ENCODE peak calls at places on chromosome 21, in five cellular contexts. S is H9, X is IMR-90, T is mesenchymal stem cell, K is H1. C is an unnamed sample.

GRCh38 chr21:41837756-41838297 is 41.3 kb downstream of the PRDM15 start:
- DNase-seq in K (no peak), X (no peak), T (no peak), S (no peak), C (no peak)

GRCh38 chr21:16573581-16573980 is 843.8 kb downstream of the USP25 start:
- DNase-seq in T (peak; percentile 33), K (no peak), S (no peak), X (peak; percentile 76), C (peak; percentile 47)

GRCh38 chr21:15195768-15196167 is 131.0 kb upstream of the NRIP1 start:
- DNase-seq in S (no peak), K (no peak), T (no peak), X (no peak), C (no peak)

GRCh38 chr21:25735221-25735894 is 586 bp downstream of the GABPA start:
- DNase-seq in S (peak; percentile 91), K (peak; percentile 66), T (peak; percentile 95), X (peak; percentile 88), C (peak; percentile 83)

GRCh38 chr21:41865002-41865777 is 14.0 kb downstream of the PRDM15 start:
- DNase-seq in K (no peak), S (no peak), T (no peak), X (no peak), C (peak; percentile 15)

GRCh38 chr21:16532841-16533240 is 803.1 kb downstream of the USP25 start:
- DNase-seq in S (no peak), T (no peak), X (peak; percentile 43), K (no peak), C (no peak)

GRCh38 chr21:20720623-20721022 is 277.6 kb upstream of the NCAM2 start:
- DNase-seq in K (no peak), S (no peak), X (no peak), T (peak; percentile 1), C (no peak)

GRCh38 chr21:46627726-46628125 is 7.7 kb upstream of the PRMT2 start:
- DNase-seq in K (no peak), X (no peak), S (no peak), T (no peak), C (peak; percentile 57)

GRCh38 chr21:15826147-15826780 is 96.5 kb downstream of the USP25 start:
- DNase-seq in S (peak; percentile 36), X (peak; percentile 54), T (peak; percentile 52), K (no peak), C (peak; percentile 87)

GRCh38 chr21:21200103-21200938 is 202.1 kb downstream of the NCAM2 start:
- DNase-seq in T (peak; percentile 96), S (no peak), X (peak; percentile 99), K (no peak), C (peak; percentile 68)

GRCh38 chr21:46227811-46228344 is 696 bp downstream of the LSS start:
- DNase-seq in T (peak; percentile 15), X (no peak), K (no peak), S (no peak), C (peak; percentile 18)

GRCh38 chr21:40176732-40177131 is 309.5 kb downstream of the PCP4 start:
- DNase-seq in T (no peak), S (no peak), K (no peak), X (no peak), C (no peak)

GRCh38 chr21:34865922-34866271 is 183.2 kb downstream of the RUNX1 start:
- DNase-seq in S (peak; percentile 91), K (peak; percentile 87), T (peak; percentile 69), X (no peak), C (peak; percentile 98)

GRCh38 chr21:43889055-43889454 is 24.0 kb downstream of the AGPAT3 start:
- DNase-seq in X (no peak), T (no peak), S (no peak), K (no peak), C (no peak)

GRCh38 chr21:46079357-46080170 is 18.3 kb upstream of the COL6A2 start:
- DNase-seq in X (peak; percentile 96), T (peak; percentile 86), S (peak; percentile 19), K (no peak), C (no peak)

GRCh38 chr21:17797967-17798366 is 21.2 kb downstream of the C21orf91 start:
- DNase-seq in T (no peak), K (no peak), X (no peak), S (no peak), C (no peak)

GRCh38 chr21:46237474-46237873 is 8.9 kb upstream of the LSS start:
- DNase-seq in X (no peak), S (no peak), T (no peak), K (no peak), C (no peak)

GRCh38 chr21:16072692-16073091 is 342.9 kb downstream of the USP25 start:
- DNase-seq in X (peak; percentile 93), S (no peak), K (no peak), T (no peak), C (no peak)

GRCh38 chr21:20641251-20641650 is 357.0 kb upstream of the NCAM2 start:
- DNase-seq in K (no peak), X (no peak), S (no peak), T (no peak), C (no peak)

DNA sequence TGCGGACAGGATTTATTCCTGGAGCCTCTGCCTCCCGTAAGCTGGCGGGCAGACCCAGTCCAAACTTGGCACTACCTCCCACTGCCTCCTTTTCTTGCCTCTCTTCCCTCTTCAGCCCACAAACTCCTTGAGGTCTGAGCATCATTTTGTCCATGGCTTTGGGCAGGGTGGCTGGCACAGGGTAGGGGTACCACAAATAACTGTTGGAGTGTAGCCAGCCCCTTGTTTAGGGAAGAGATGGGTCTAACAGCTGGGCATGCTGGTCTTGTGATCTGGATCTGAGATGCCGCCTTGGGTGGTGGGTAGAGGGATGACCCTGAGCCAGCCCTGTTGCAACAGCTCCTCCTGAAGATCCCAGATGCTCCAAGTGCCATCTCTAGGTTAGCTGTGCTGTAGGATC is 71.4 kb upstream of the CLDN14 start:
- DNase-seq in S (no peak), X (no peak), T (no peak), K (no peak), C (no peak)
- H2BK15ac ChIP-seq in S (no peak overlapping the region), X (no peak overlapping the region), T (no peak overlapping the region), K (no peak overlapping the region), C (no peak overlapping the region)

DNA sequence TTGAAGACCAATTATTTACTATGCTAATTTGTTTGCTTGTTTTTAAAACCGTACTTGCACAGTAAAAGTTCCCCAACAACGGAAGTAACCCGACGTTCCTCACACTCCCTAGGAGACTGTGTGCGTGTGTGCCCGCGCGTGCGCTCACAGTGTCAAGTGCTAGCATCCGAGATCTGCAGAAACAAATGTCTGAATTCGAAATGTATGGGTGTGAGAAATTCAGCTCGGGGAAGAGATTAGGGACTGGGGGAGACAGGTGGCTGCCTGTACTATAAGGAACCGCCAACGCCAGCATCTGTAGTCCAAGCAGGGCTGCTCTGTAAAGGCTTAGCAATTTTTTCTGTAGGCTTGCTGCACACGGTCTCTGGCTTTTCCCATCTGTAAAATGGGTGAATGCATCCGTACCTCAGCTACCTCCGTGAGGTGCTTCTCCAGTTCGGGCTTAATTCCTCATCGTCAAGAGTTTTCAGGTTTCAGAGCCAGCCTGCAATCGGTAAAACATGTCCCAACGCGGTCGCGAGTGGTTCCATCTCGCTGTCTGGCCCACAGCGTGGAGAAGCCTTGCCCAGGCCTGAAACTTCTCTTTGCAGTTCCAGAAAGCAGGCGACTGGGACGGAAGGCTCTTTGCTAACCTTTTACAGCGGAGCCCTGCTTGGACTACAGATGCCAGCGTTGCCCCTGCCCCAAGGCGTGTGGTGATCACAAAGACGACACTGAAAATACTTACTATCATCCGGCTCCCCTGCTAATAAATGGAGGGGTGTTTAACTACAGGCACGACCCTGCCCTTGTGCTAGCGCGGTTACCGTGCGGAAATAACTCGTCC is 1.2 kb upstream of the OLIG2 start:
- DNase-seq in X (no peak), K (no peak), S (peak; percentile 41), T (no peak), C (no peak)
- H2AK5ac ChIP-seq in X (no peak overlapping the region), K (no peak overlapping the region), S (no peak overlapping the region), T (no peak overlapping the region), C (no peak overlapping the region)

GRCh38 chr21:39009587-39010225 is 173.5 kb downstream of the PSMG1 start:
- DNase-seq in S (no peak), X (no peak), T (no peak), K (no peak), C (no peak)

GRCh38 chr21:39007985-39008384 is 175.3 kb downstream of the PSMG1 start:
- DNase-seq in K (no peak), X (no peak), T (no peak), S (no peak), C (no peak)

GRCh38 chr21:39012314-39013230 is 170.7 kb downstream of the PSMG1 start:
- DNase-seq in K (no peak), T (no peak), X (no peak), S (no peak), C (no peak)

GRCh38 chr21:39011911-39012310 is 171.3 kb downstream of the PSMG1 start:
- DNase-seq in K (no peak), X (no peak), S (no peak), T (no peak), C (no peak)

DNA sequence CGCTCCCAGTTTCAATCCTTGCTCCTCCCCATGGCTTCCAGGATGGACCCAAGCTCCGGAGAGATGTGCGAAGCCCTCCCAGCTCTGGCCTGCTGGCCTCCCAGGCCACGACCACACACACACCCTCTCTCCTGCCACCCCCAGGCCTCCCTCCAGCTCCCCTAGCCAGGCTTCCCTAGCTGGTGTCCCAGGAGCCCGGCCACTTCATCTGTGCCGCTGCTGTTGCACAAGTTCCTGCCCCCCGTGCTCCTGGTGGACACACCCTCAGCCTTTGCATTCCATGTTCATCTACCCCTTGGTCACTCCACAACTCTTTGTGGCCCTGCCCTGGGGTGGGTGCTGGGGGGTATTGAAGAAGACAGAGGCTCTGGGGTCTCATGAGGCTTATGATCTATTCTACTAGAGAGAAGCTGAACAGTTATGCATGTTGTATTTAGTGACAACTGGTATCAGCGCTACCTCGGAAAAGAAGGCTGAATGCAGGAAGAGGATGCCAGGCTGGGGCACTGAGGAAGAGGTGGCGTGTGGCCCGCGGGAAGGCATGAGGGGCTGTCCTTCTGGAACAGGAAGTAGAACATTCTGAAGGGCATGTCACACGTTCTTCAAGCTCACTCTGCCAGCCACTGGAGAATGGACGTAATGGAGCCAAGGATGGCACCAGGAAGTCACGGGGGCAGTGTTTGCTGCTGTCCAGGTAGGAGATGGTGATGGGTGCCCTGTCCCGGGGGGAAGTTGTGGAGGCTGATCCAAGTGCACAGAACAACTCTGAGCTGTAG is 172.4 kb downstream of the PSMG1 start:
- DNase-seq in T (no peak), X (no peak), S (no peak), K (no peak), C (no peak)
- H2BK15ac ChIP-seq in T (peak overlapping the region; percentile 84), X (peak overlapping the region; percentile 80), S (no peak overlapping the region), K (no peak overlapping the region), C (no peak overlapping the region)

DNA sequence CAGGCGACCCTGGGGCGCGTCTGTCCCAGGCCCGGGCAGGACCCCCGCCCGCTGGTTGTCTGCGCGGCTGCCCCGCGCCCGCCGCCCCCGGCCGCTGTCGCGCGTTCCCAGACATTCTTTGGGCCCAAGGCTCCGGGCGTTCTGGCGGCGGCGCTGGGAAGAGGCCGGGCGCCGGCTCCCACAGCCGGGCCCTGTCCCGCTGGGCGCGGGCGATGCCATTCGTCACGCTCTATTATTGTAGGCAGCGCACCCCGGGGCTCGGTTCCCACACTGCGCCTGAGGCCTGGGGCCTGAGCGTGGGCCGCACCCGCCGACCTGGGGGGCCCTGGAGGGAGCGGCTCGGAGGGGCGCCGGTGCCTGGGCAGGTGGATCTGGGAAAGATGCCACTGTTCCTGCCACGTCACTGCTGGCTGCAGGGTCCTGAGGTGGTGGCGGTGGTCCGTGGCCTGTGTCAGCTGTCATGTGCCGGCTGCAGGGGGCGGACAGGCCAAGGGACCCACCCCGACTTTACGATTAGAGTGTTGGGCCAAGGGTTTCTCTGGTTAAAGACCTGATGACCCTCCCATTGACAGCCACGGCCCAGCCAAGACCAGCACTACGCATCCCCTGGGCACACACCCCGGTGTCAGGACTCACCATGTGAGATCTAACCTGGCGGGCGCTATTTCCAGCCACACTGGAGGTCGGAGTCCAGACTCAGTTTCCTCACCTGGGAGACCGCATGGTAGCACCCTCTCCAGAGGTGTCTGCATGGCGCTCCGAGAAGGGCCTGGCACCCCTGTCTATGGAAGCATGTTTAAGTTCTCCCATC is 55.1 kb upstream of the ADARB1 start:
- DNase-seq in X (no peak), T (peak; percentile 53), S (no peak), K (no peak), C (peak; percentile 40)
- H2AK5ac ChIP-seq in X (peak overlapping the region; percentile 70), T (no peak overlapping the region), S (no peak overlapping the region), K (no peak overlapping the region), C (no peak overlapping the region)

C was measured in mesendoderm.